ENCODE peak calls at places on chromosome 4, in four cellular contexts. C, X, Y and W are unnamed samples.

GRCh38 chr4:165542476-165542875 is 163.7 kb downstream of the CPE start:
- DNase-seq in C (no peak), X (no peak), Y (no peak), W (no peak)

GRCh38 chr4:48756689-48757220 is 23.3 kb downstream of the FRYL start:
- DNase-seq in C (peak; percentile 22), X (peak; percentile 57), Y (no peak), W (peak; percentile 2)

GRCh38 chr4:38034986-38035882 is 75.0 kb downstream of the PTTG2 start:
- DNase-seq in C (peak; percentile 75), X (peak; percentile 80), Y (peak; percentile 38), W (peak; percentile 62)

GRCh38 chr4:6961496-6962210 is 52.0 kb downstream of the TBC1D14 start:
- DNase-seq in C (no peak), X (no peak), Y (no peak), W (peak; percentile 35)

GRCh38 chr4:124144302-124144701 is 568.2 kb downstream of the ANKRD50 start:
- DNase-seq in C (peak; percentile 3), X (no peak), Y (no peak), W (no peak)

GRCh38 chr4:10622728-10623127 is 61.8 kb downstream of the CLNK start:
- DNase-seq in C (no peak), X (peak; percentile 45), Y (peak; percentile 25), W (no peak)

GRCh38 chr4:3417448-3417847 is 24.3 kb upstream of the HGFAC start:
- DNase-seq in C (no peak), X (no peak), Y (no peak), W (peak; percentile 65)

GRCh38 chr4:169640261-169640880 is 20.0 kb downstream of the CLCN3 start:
- DNase-seq in C (peak; percentile 92), X (peak; percentile 74), Y (no peak), W (peak; percentile 54)

GRCh38 chr4:119783200-119783978 is 154.8 kb upstream of the PDE5A start:
- DNase-seq in C (no peak), X (no peak), Y (no peak), W (no peak)

GRCh38 chr4:68271851-68272756 is 26.6 kb upstream of the TMPRSS11B start:
- DNase-seq in C (peak; percentile 65), X (peak; percentile 59), Y (peak; percentile 11), W (peak; percentile 74)